ENCODE peak calls at places on chromosomes 13 and 19, in six cellular contexts. Z is astrocyte, I is fibroblast of lung, S is mammary epithelial cell, R is H1, Y is IMR-90. L is an unnamed sample.

GRCh38 chr13:78997902-78998654 is 339.1 kb upstream of the OBI1 start:
- DNase-seq in Z (no peak), I (no peak), S (no peak), R (no peak), Y (no peak), L (no peak)

GRCh38 chr19:41537789-41538188 is 38.2 kb upstream of the CEACAM21 start:
- DNase-seq in Z (no peak), I (no peak), S (peak; percentile 7), R (no peak), Y (peak; percentile 22), L (no peak)

GRCh38 chr13:45783346-45784043 is 68.1 kb downstream of the SIAH3 start:
- DNase-seq in Z (no peak), I (no peak), S (no peak), R (no peak), Y (no peak), L (no peak)

GRCh38 chr13:98480915-98481510 is 95.9 kb downstream of the STK24 start:
- DNase-seq in Z (no peak), I (peak; percentile 23), S (no peak), R (no peak), Y (peak; percentile 69), L (no peak)

GRCh38 chr13:90545070-90545840 is 802.2 kb upstream of the MIR17HG start:
- DNase-seq in Z (no peak), I (peak; percentile 13), S (peak; percentile 41), R (no peak), Y (no peak), L (no peak)

GRCh38 chr13:110328509-110328908 is 21.4 kb downstream of the COL4A2 start:
- DNase-seq in Z (no peak), I (peak; percentile 47), S (no peak), R (no peak), Y (no peak), L (no peak)

GRCh38 chr19:31892060-31892459 is 453.4 kb upstream of the ZNF507 start:
- DNase-seq in Z (no peak), I (no peak), S (no peak), R (no peak), Y (no peak), L (no peak)

GRCh38 chr13:67557642-67558241 is 327.6 kb upstream of the PCDH9 start:
- DNase-seq in Z (peak; percentile 10), I (peak; percentile 9), S (no peak), R (no peak), Y (no peak), L (no peak)

GRCh38 chr13:56861472-56861871 is 279.2 kb upstream of the PRR20A start:
- DNase-seq in Z (peak; percentile 16), I (peak; percentile 29), S (no peak), R (no peak), Y (no peak), L (no peak)

GRCh38 chr19:35585844-35586243 is at the start of gene PMIS2:
- DNase-seq in Z (no peak), I (no peak), S (no peak), R (no peak), Y (no peak), L (no peak)

GRCh38 chr13:80029170-80029569 is 311.8 kb downstream of the SPRY2 start:
- DNase-seq in Z (no peak), I (no peak), S (no peak), R (no peak), Y (no peak), L (no peak)

GRCh38 chr13:98396071-98396710 is 180.7 kb downstream of the STK24 start:
- DNase-seq in Z (no peak), I (no peak), S (no peak), R (no peak), Y (peak; percentile 6), L (no peak)

GRCh38 chr19:3285647-3286176 is 61.3 kb downstream of the CELF5 start:
- DNase-seq in Z (no peak), I (peak; percentile 5), S (no peak), R (peak; percentile 95), Y (no peak), L (no peak)

GRCh38 chr19:49869009-49869483 is 1.7 kb upstream of the PNKP start:
- DNase-seq in Z (no peak), I (no peak), S (no peak), R (peak; percentile 91), Y (no peak), L (no peak)

GRCh38 chr13:24341439-24341838 is 32.1 kb downstream of the C1QTNF9 start:
- DNase-seq in Z (no peak), I (no peak), S (peak; percentile 38), R (no peak), Y (peak; percentile 46), L (no peak)

GRCh38 chr13:49098198-49098597 is 121.9 kb upstream of the MLNR start:
- DNase-seq in Z (peak; percentile 99), I (peak; percentile 98), S (peak; percentile 94), R (no peak), Y (peak; percentile 99), L (peak; percentile 32)

GRCh38 chr19:47766670-47767069 is 11.8 kb upstream of the SELENOW start:
- DNase-seq in Z (no peak), I (no peak), S (no peak), R (no peak), Y (no peak), L (no peak)

GRCh38 chr13:39998166-39998565 is 342.7 kb downstream of the COG6 start:
- DNase-seq in Z (no peak), I (no peak), S (no peak), R (no peak), Y (no peak), L (no peak)

GRCh38 chr13:29752175-29752574 is 98.2 kb downstream of the UBL3 start:
- DNase-seq in Z (no peak), I (no peak), S (no peak), R (no peak), Y (no peak), L (no peak)

GRCh38 chr13:75145926-75146325 is 336.0 kb downstream of the TBC1D4 start:
- DNase-seq in Z (no peak), I (peak; percentile 14), S (no peak), R (no peak), Y (no peak), L (no peak)

GRCh38 chr13:87129602-87130300 is 541.4 kb upstream of the SLITRK5 start:
- DNase-seq in Z (peak; percentile 39), I (peak; percentile 49), S (peak; percentile 52), R (no peak), Y (peak; percentile 47), L (no peak)

GRCh38 chr13:44415815-44416214 is 42.2 kb downstream of the SERP2 start:
- DNase-seq in Z (no peak), I (no peak), S (no peak), R (no peak), Y (no peak), L (no peak)

GRCh38 chr13:80116107-80116506 is 224.8 kb downstream of the SPRY2 start:
- DNase-seq in Z (peak; percentile 82), I (peak; percentile 86), S (peak; percentile 32), R (no peak), Y (peak; percentile 88), L (no peak)

GRCh38 chr13:105207586-105208293 is 1327.7 kb downstream of the EFNB2 start:
- DNase-seq in Z (peak; percentile 18), I (peak; percentile 23), S (no peak), R (no peak), Y (peak; percentile 13), L (no peak)

GRCh38 chr19:15702590-15702930 is 25.3 kb upstream of the OR10H2 start:
- DNase-seq in Z (no peak), I (no peak), S (peak; percentile 60), R (no peak), Y (no peak), L (peak; percentile 21)

GRCh38 chr13:60369242-60369641 is 27.8 kb upstream of the TDRD3 start:
- DNase-seq in Z (no peak), I (no peak), S (peak; percentile 4), R (no peak), Y (peak; percentile 2), L (no peak)
- TF ChIP-seq CTCF in Z (peak; percentile 41), I (no peak), S (peak; percentile 38), R (no peak), Y (peak; percentile 23), L (no peak)

GRCh38 chr19:13299838-13300237 is 149.6 kb downstream of the IER2 start:
- DNase-seq in Z (no peak), I (no peak), S (no peak), R (no peak), Y (no peak), L (no peak)

GRCh38 chr19:13300421-13301030 is 150.3 kb downstream of the IER2 start:
- DNase-seq in Z (no peak), I (no peak), S (no peak), R (no peak), Y (no peak), L (no peak)

GRCh38 chr19:13302521-13303270 is 152.5 kb downstream of the IER2 start:
- DNase-seq in Z (no peak), I (no peak), S (no peak), R (no peak), Y (no peak), L (no peak)

GRCh38 chr19:13303381-13304129 is 153.3 kb downstream of the IER2 start:
- DNase-seq in Z (no peak), I (no peak), S (no peak), R (no peak), Y (no peak), L (no peak)

DNA sequence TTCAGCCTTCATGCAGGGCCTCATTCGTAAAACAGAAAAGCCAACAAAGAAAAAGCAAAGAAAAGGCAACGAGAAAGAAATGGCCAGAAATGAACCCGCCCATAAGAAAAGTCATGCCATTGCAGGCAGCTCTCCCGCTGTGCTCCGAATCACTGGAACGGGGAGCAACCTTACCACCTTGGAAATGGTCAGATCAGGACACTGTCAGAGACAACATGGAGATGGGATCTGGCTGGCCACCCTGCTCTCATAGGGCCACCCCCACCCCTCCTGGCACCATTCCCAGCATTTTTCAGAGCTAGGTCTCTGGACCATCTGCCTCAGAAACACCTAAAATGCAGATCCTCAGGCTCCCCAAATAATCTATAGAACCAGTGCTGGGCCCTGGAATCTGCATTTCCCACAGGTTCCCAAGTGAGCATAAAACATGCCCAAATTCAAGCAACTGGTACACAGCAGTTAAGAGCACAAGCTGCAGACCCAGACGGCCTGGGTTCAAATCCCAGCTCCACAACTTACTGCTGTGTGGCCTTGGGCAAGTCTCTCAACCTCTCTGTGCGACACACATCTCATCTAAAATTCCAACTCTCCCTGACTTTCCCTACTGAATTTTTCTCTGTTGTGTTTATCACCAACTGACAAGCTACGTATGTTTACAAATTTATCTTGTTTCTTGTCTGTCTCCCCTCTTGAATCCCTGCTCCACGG is 151.6 kb downstream of the IER2 start:
- DNase-seq in Z (no peak), I (no peak), S (no peak), R (no peak), Y (no peak), L (no peak)
- H3K27ac ChIP-seq in Z (no peak overlapping the region), I (no peak overlapping the region), S (no peak overlapping the region), R (no peak overlapping the region), Y (no peak overlapping the region), L (no peak overlapping the region)

DNA sequence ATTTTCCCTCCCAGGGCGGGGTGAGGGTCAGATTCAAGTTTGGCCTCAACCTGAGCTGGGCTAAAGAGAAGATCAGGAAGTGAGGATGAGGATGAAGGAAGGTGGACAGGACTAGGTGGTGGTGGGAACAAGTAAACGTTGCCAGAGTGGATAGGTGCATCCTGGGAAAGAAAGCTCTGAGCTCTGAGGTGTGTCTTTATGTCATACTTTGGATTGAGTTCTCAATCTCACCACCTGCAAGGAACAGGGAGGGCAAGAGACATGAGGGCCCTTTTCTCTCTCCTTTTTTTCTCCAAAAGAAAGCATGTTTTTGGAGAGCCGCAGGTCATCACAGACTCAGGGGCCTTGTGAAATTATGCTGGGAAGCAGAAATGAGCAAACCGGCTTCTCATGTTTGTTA is 38.2 kb upstream of the IGFL1 start:
- DNase-seq in Z (no peak), I (no peak), S (no peak), R (no peak), Y (no peak), L (no peak)
- H3K9ac ChIP-seq in Z (no peak overlapping the region), I (no peak overlapping the region), S (no peak overlapping the region), R (no peak overlapping the region), Y (no peak overlapping the region), L (no peak overlapping the region)

GRCh38 chr19:1261512-1261862 is 7.6 kb upstream of the CIRBP start:
- DNase-seq in Z (no peak), I (no peak), S (no peak), R (no peak), Y (no peak), L (no peak)
- TF ChIP-seq CTCF in Z (peak; percentile 5), I (no peak), S (peak; percentile 26), R (peak; percentile 38), Y (peak; percentile 22), L (no peak)